ENCODE peak calls at places on chromosomes 13 and 19, in ten cellular contexts. T is neural progenitor cell, M is HCT116, G is K562, B is PC-3, S is H1, U is Karpas-422, L is IMR-90, X is mammary epithelial cell, E is GM23248. P is an unnamed sample.

GRCh38 chr19:791605-792360 is 5.5 kb upstream of the PTBP1 start:
- DNase-seq in G (peak; percentile 91), B (no peak), S (no peak), L (no peak), M (no peak), U (no peak), E (no peak), T (no peak), X (no peak), P (no peak)

GRCh38 chr19:38606131-38606530 is 11.6 kb downstream of the MAP4K1 start:
- DNase-seq in E (no peak), M (no peak), X (no peak), S (no peak), L (no peak), U (no peak), B (no peak), G (no peak), T (peak; percentile 62), P (no peak)

GRCh38 chr19:6394831-6395230 is 1.9 kb upstream of the GTF2F1 start:
- DNase-seq in X (no peak), S (no peak), B (no peak), L (no peak), G (no peak), E (no peak), U (peak; percentile 38), M (no peak), T (no peak), P (no peak)

GRCh38 chr19:15280915-15281683 is 48.9 kb upstream of the EPHX3 start:
- DNase-seq in T (peak; percentile 96), U (no peak), G (peak; percentile 39), E (peak; percentile 95), L (peak; percentile 89), M (no peak), B (peak; percentile 23), X (peak; percentile 72), S (no peak), P (no peak)

GRCh38 chr19:58577581-58578429 is 4.7 kb upstream of the MZF1 start:
- DNase-seq in T (no peak), U (peak; percentile 25), B (no peak), M (no peak), X (no peak), L (no peak), G (no peak), E (no peak), S (no peak), P (no peak)

GRCh38 chr19:49436381-49437017 is 4.8 kb downstream of the SLC17A7 start:
- DNase-seq in B (no peak), E (peak; percentile 54), S (peak; percentile 100), X (no peak), T (peak; percentile 91), U (peak; percentile 99), M (no peak), G (peak; percentile 89), L (no peak), P (peak; percentile 86)

GRCh38 chr13:33319859-33320258 is 34.3 kb upstream of the STARD13 start:
- DNase-seq in X (no peak), G (no peak), M (no peak), B (no peak), S (no peak), T (no peak), U (no peak), L (no peak), E (no peak), P (no peak)

GRCh38 chr13:46150134-46150693 is 31.8 kb downstream of the LCP1 start:
- DNase-seq in X (no peak), T (no peak), G (no peak), M (no peak), E (no peak), B (no peak), U (no peak), S (no peak), L (no peak), P (no peak)

GRCh38 chr13:49292742-49293498 is 45.2 kb downstream of the CDADC1 start:
- DNase-seq in S (no peak), G (peak; percentile 26), X (no peak), E (peak; percentile 7), U (no peak), L (peak; percentile 96), M (no peak), B (no peak), T (no peak), P (no peak)

GRCh38 chr13:30971575-30971974 is 39.1 kb downstream of the TEX26 start:
- DNase-seq in E (peak; percentile 65), S (no peak), L (peak; percentile 63), M (no peak), G (no peak), T (no peak), B (no peak), U (no peak), X (no peak), P (no peak)

GRCh38 chr19:54517483-54517882 is 14.9 kb downstream of the LAIR2 start:
- DNase-seq in T (peak; percentile 60), L (peak; percentile 2), B (peak; percentile 86), M (no peak), G (peak; percentile 73), S (peak; percentile 46), U (peak; percentile 85), E (peak; percentile 55), X (peak; percentile 27), P (peak; percentile 61)

GRCh38 chr19:1676351-1677266 is 24.2 kb upstream of the TCF3 start:
- DNase-seq in M (no peak), S (no peak), L (no peak), X (no peak), B (no peak), G (no peak), U (no peak), T (no peak), E (no peak), P (no peak)

GRCh38 chr19:38653028-38653571 is 5.7 kb downstream of the ACTN4 start:
- DNase-seq in E (peak; percentile 81), S (no peak), L (peak; percentile 51), U (no peak), B (no peak), X (peak; percentile 69), T (no peak), M (no peak), G (no peak), P (no peak)

GRCh38 chr13:93715866-93716265 is 489.3 kb downstream of the GPC6 start:
- DNase-seq in U (no peak), X (no peak), E (no peak), T (no peak), G (no peak), L (peak; percentile 59), M (no peak), B (peak; percentile 48), S (no peak), P (no peak)

DNA sequence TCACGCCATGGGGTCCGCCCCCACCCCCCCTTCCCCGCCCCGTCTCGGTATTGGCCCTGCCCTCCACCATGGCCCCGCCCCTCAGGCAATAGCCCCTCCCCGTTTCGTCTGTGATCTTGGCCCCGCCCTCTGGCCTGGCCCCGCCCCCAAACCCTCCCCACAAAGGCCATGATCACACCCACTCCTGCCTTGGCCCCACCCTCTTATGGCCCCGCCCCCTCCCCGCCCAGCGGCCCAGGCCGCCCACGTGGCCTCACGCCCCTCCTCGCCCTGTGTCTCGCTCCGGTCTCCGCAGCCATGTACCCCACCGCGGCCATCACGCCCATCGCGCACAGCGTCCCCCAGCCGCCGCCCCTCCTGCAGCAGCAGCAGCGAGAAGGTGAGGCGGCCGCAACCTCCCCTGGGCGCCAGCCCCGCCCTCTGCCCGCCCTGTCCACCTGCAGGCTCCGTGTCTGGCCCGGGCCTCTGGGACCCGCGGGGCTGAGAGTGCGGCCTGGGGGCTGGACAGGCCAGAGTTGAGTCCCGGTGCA is 61.3 kb downstream of the CELF5 start:
- DNase-seq in T (no peak), E (no peak), S (peak; percentile 95), G (no peak), U (no peak), B (no peak), M (no peak), X (no peak), L (no peak), P (no peak)
- H3K4me2 ChIP-seq in T (peak overlapping the region; percentile 88), E (no peak overlapping the region), S (peak overlapping the region; percentile 96), G (peak overlapping the region; percentile 70), U (no peak overlapping the region), B (peak overlapping the region; percentile 87), M (peak overlapping the region; percentile 85), X (peak overlapping the region; percentile 44), L (no peak overlapping the region), P (no peak overlapping the region)

DNA sequence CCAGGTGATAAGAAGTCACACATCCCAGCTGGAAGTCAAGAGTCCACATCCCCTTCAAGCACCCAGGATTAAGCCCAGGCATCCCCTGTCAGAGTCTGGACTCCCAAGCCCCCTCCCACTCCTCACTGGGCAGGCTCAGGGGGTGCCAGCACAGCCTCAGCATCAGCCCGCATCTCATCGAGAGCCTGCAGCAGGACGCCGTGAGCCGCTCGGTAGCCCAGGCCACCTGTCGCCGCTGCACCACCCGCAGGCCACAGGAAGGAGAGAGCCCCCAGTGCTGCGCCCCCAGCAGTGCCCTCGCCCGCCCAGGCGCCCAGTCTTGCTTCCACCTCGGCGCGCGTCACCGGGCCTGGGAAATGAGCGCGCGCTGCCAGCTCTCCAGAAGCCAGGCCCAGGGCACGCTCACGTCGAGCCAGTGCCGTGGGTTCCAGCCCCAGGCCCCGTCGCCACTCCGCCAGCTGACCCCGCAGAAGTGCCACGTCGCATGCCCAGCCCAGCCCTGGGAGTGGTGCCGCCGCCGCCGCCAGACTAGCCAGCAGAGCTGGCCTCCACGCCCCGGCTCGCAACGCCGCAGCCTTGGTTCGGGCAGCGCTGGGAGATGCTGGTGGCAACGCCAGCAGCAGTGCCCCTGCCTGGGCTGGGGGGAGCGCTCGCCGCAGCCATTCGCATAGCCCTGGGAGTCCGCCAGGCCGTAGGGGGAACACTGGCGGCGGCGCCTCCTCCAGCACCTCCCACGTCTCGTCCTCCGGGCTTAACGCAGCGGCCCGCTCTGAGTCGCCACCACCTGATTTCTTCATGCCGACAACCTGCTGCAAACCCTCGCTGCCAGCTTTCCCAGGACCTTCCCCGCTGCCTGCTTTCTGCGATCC is 3.8 kb downstream of the IRGQ start:
- DNase-seq in T (no peak), U (no peak), G (no peak), X (no peak), B (no peak), E (no peak), S (no peak), L (no peak), M (no peak), P (no peak)
- H3K4me2 ChIP-seq in T (no peak overlapping the region), U (no peak overlapping the region), G (no peak overlapping the region), X (no peak overlapping the region), B (no peak overlapping the region), E (no peak overlapping the region), S (no peak overlapping the region), L (no peak overlapping the region), M (no peak overlapping the region), P (no peak overlapping the region)

DNA sequence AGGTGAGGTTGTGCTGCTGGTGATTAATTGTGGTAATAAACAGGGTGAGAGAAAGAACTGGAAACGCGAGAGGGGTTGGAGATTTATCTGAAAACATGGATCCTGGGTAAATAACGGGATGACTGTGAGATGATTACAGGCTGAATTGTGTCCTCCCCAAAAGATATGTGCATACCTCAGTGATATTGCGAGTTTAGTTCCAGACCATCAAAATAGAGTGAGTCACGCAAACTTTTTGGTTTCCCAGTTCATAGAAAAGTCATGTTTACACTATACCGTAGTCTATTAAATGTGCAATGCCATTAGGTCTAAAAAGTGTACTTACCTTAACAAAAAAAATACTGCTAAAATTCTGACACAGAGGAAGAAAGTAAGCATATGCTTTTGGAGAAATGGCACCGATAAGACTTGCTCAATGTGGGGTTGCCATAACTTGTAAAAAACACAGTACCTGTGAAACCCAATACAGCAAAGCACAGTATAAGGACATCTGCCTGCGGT is 787.5 kb downstream of the UQCRFS1 start:
- DNase-seq in B (no peak), S (no peak), L (no peak), G (no peak), E (peak; percentile 52), M (no peak), X (peak; percentile 1), U (no peak), T (no peak), P (no peak)
- H3K4me2 ChIP-seq in B (no peak overlapping the region), S (no peak overlapping the region), L (no peak overlapping the region), G (no peak overlapping the region), E (peak overlapping the region; percentile 69), M (no peak overlapping the region), X (no peak overlapping the region), U (no peak overlapping the region), T (no peak overlapping the region), P (peak overlapping the region; percentile 48)

GRCh38 chr19:47448360-47448727 is 23.3 kb downstream of the SLC8A2 start:
- DNase-seq in L (no peak), B (no peak), S (no peak), G (no peak), X (no peak), M (no peak), U (no peak), T (no peak), E (no peak), P (no peak)
- H3K4me2 ChIP-seq in L (no peak overlapping the region), B (no peak overlapping the region), S (peak overlapping the region; percentile 79), G (no peak overlapping the region), X (no peak overlapping the region), M (no peak overlapping the region), U (no peak overlapping the region), T (peak overlapping the region; percentile 69), E (no peak overlapping the region), P (no peak overlapping the region)

P was measured in OCI-LY7.